ENCODE peak calls at places on chromosome 13, in four cellular contexts. I is breast epithelium, V is aorta, S is Panc1. X is an unnamed sample.

GRCh38 chr13:75495938-75496337 is 14.0 kb upstream of the TBC1D4 start:
- DNase-seq in I (no peak), V (no peak), S (no peak), X (no peak)

GRCh38 chr13:110027470-110028240 is 241.3 kb upstream of the IRS2 start:
- DNase-seq in I (no peak), V (no peak), S (no peak), X (no peak)

GRCh38 chr13:92948034-92948433 is 278.6 kb upstream of the GPC6 start:
- DNase-seq in I (no peak), V (no peak), S (no peak), X (no peak)

GRCh38 chr13:19845758-19846157 is 17.7 kb downstream of the ZMYM5 start:
- DNase-seq in I (no peak), V (peak; percentile 48), S (peak; percentile 77), X (no peak)

GRCh38 chr13:41019027-41019487 is at the start of gene ELF1:
- DNase-seq in I (peak; percentile 58), V (peak; percentile 67), S (no peak), X (peak; percentile 77)

GRCh38 chr13:48908381-48909087 is 67.2 kb upstream of the FNDC3A start:
- DNase-seq in I (no peak), V (peak; percentile 45), S (no peak), X (no peak)

GRCh38 chr13:30165791-30166190 is 141.6 kb downstream of the KATNAL1 start:
- DNase-seq in I (no peak), V (no peak), S (no peak), X (no peak)

GRCh38 chr13:102852556-102852955 is 6.7 kb downstream of the ERCC5 start:
- DNase-seq in I (no peak), V (no peak), S (no peak), X (no peak)

GRCh38 chr13:42836930-42837329 is 55.5 kb downstream of the FAM216B start:
- DNase-seq in I (no peak), V (no peak), S (no peak), X (peak; percentile 12)

GRCh38 chr13:53781941-53782340 is 753.3 kb downstream of the OLFM4 start:
- DNase-seq in I (no peak), V (no peak), S (no peak), X (no peak)

GRCh38 chr13:58852076-58852475 is 1220.5 kb downstream of the PCDH17 start:
- DNase-seq in I (no peak), V (no peak), S (no peak), X (no peak)

GRCh38 chr13:20776751-20777150 is 3.0 kb upstream of the EEF1AKMT1 start:
- DNase-seq in I (no peak), V (no peak), S (no peak), X (no peak)

DNA sequence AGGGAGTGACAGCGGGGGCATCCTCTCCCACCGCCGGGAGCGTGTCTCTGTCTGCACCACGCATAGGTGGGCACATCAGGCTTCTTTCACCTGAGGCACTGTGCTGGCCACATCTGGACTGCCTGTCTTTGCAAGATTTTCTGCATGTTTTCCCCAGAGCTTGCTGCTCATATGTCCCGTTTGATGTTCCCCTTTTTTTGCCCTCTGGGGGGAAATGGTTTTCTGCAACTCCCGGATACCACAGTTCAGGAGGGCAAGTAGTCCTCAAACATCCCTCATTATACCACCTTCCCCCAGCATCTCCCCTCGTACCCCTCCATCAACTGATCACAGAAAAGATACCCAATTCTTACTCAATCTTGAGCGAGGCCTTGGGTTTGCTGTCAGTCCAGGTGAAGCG is 168.0 kb downstream of the PAN3 start:
- DNase-seq in I (no peak), V (no peak), S (no peak), X (no peak)
- H3K27me3 ChIP-seq in I (no peaks in the 10 kb centered on the region), V (no peaks in the 10 kb centered on the region), S (no peaks in the 10 kb centered on the region), X (no peaks in the 10 kb centered on the region)

GRCh38 chr13:111908391-111908790 is 158.6 kb upstream of the SOX1 start:
- DNase-seq in I (peak; percentile 8), V (no peak), S (no peak), X (no peak)
- H3K27me3 ChIP-seq in I (peaks cover 26% of the 10 kb centered on the region), V (no peaks in the 10 kb centered on the region), S (no peaks in the 10 kb centered on the region), X (peaks cover 3% of the 10 kb centered on the region)

GRCh38 chr13:99085139-99085845 is 107.4 kb upstream of the DOCK9 start:
- DNase-seq in I (no peak), V (no peak), S (no peak), X (no peak)
- H3K27me3 ChIP-seq in I (no peaks in the 10 kb centered on the region), V (no peaks in the 10 kb centered on the region), S (no peaks in the 10 kb centered on the region), X (no peaks in the 10 kb centered on the region)

DNA sequence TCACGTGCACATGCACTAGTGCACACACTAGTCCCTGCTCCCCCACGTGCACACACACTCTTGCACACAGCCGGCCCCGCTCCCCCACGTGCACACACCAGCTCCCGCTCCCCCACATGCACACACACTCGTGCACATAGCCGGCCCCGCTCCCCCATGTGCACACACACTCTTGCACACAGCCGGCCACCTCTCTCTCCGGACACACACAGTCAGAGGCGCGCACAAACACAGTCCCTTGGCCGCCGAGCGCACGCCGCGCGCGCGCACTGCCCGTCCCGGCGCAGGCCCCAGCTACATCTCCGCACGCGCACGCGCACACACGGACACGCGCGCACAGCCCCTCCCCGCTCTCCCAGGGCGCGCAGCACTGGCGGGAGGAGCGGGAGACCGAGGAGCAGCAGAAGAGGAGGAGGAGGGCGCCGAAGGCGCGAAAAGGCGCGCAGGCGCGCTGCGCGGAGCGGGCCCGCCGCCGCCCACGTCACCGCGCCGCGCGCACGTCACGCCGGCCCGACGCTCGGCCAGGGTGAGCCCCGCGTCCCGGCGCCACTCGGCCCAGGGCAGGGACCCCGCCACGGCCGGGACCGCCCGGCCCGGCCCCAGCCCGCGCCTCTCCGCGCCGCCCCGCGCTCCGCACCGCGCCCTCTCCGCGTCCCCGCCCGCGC is at the start of gene TFDP1:
- DNase-seq in I (no peak), V (peak; percentile 75), S (no peak), X (peak; percentile 65)
- H3K27me3 ChIP-seq in I (no peaks in the 10 kb centered on the region), V (no peaks in the 10 kb centered on the region), S (no peaks in the 10 kb centered on the region), X (no peaks in the 10 kb centered on the region)

DNA sequence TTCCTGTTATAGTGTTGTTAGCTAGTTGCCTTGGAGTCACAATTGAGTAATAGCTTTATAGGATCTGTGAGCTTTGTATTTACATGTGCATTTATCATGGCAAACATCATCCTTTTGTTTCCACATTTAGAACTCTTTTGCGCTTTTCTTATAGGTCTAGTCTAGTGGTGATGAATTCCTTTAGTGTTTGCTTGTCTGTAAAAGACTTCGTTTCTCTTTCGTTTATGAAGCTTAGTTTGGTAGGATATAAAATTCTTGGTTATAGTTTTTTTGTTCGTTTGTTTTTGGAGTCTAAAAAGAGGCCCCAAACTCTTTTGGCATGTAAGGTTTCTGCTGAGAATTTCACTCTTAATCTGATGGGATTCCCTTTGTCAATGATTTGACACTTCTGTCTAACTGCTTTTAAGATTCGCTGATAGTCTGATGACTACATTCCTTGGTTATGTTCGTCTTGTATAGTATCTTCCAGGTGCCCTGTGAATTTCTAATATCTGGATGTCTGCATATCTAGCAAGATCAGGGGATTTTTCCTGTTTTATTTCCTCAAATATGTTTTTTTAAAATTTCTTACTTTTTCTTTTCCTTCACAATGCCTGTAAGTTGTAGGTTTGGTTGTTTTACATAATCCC is 20.2 kb downstream of the DNAJC3 start:
- DNase-seq in I (no peak), V (no peak), S (no peak), X (no peak)
- H3K27me3 ChIP-seq in I (no peaks in the 10 kb centered on the region), V (no peaks in the 10 kb centered on the region), S (no peaks in the 10 kb centered on the region), X (no peaks in the 10 kb centered on the region)

GRCh38 chr13:96090240-96091101 is 564 bp downstream of the HS6ST3 start:
- DNase-seq in I (no peak), V (peak; percentile 44), S (no peak), X (no peak)
- H3K27me3 ChIP-seq in I (peaks cover 71% of the 10 kb centered on the region), V (no peaks in the 10 kb centered on the region), S (peaks cover 38% of the 10 kb centered on the region), X (no peaks in the 10 kb centered on the region)

GRCh38 chr13:104594801-104595200 is 1528.6 kb upstream of the SLC10A2 start:
- DNase-seq in I (no peak), V (no peak), S (no peak), X (no peak)
- H3K27me3 ChIP-seq in I (no peaks in the 10 kb centered on the region), V (no peaks in the 10 kb centered on the region), S (no peaks in the 10 kb centered on the region), X (no peaks in the 10 kb centered on the region)

GRCh38 chr13:94553766-94554165 is 42.2 kb downstream of the TGDS start:
- DNase-seq in I (no peak), V (no peak), S (no peak), X (no peak)

GRCh38 chr13:94549241-94550029 is 46.5 kb downstream of the TGDS start:
- DNase-seq in I (peak; percentile 79), V (peak; percentile 94), S (peak; percentile 92), X (peak; percentile 94)

GRCh38 chr13:94548382-94549240 is 47.3 kb downstream of the TGDS start:
- DNase-seq in I (peak; percentile 19), V (no peak), S (no peak), X (peak; percentile 36)

GRCh38 chr13:94552095-94552494 is 43.9 kb downstream of the TGDS start:
- DNase-seq in I (no peak), V (no peak), S (no peak), X (no peak)

DNA sequence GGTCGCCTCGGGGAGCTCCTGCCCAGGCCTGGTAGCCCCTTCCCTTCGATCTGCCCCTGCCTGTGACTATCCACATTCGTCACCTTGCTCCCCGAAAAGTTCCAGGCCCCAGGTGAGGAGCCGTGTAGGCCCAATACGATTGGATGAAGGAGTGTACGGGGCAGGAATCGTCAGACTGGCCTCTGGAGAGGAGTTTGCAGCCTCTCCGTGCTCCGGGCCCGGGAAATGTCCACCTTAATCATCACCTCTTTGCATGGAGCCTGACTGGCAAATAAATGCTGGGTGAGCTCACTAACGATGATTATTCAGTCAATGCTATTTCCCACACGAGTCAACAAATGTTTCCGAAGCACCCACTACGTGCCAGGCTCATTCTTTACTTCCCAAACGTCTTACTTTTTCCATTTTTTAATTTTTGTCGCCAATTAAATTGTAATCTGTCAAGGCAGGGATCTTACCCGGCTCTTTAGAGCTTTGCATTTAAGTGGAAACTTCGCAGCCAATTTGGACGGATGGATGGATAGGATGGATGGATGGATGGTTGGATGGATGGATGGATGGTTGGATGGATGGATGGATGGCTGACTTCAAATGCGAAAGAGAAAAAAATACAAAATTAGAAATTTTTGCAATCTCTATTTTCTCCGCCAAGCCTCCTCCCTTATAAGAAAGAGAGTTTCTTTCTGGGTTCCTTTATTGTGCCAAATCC is 45.8 kb downstream of the TGDS start:
- DNase-seq in I (peak; percentile 18), V (no peak), S (peak; percentile 5), X (no peak)
- H3K27me3 ChIP-seq in I (no peaks in the 10 kb centered on the region), V (no peaks in the 10 kb centered on the region), S (no peaks in the 10 kb centered on the region), X (no peaks in the 10 kb centered on the region)

GRCh38 chr13:44305216-44305615 is 68.4 kb upstream of the SERP2 start:
- DNase-seq in I (no peak), V (no peak), S (no peak), X (no peak)
- H3K27me3 ChIP-seq in I (no peaks in the 10 kb centered on the region), V (no peaks in the 10 kb centered on the region), S (no peaks in the 10 kb centered on the region), X (no peaks in the 10 kb centered on the region)

X was measured in prostate gland.